ENCODE peak calls at places on chromosomes 11 and 22, in five cellular contexts. J, O, H, B and G are unnamed samples. For H3K9me3, the result is how much of the 10 kb centered on the place peaks cover.

GRCh38 chr11:19323502-19323901 is 82.8 kb upstream of the E2F8 start:
- DNase-seq in O (no peak), J (no peak), H (no peak), B (no peak), G (no peak)

GRCh38 chr11:76329084-76329648 is 51.8 kb downstream of the THAP12 start:
- DNase-seq in H (no peak), J (no peak), B (no peak), O (no peak), G (no peak)

GRCh38 chr11:61472868-61473267 is 35.7 kb upstream of the LRRC10B start:
- DNase-seq in H (peak), B (no peak), O (no peak), J (no peak), G (no peak)

GRCh38 chr11:130118636-130119387 is 40.8 kb upstream of the ST14 start:
- DNase-seq in B (no peak), H (no peak), J (no peak), O (peak), G (no peak)

GRCh38 chr11:38718049-38718448 is 2120.0 kb upstream of the RAG2 start:
- DNase-seq in J (no peak), O (no peak), B (no peak), H (no peak), G (no peak)

GRCh38 chr11:33633251-33634003 is 67.2 kb downstream of the C11orf91 start:
- DNase-seq in O (no peak), J (no peak), H (no peak), B (no peak), G (peak)

GRCh38 chr22:19821523-19822300 is 33.0 kb downstream of the GNB1L start:
- DNase-seq in O (no peak), J (no peak), H (peak), B (peak), G (no peak)

GRCh38 chr11:2211113-2211971 is 39.7 kb upstream of the TH start:
- DNase-seq in B (peak), O (no peak), H (peak), J (no peak), G (peak)

GRCh38 chr11:96340555-96340885 is 2.5 kb downstream of the MAML2 start:
- DNase-seq in J (no peak), B (no peak), H (no peak), O (no peak), G (no peak)

GRCh38 chr22:26585104-26585790 is 4.7 kb downstream of the TPST2 start:
- DNase-seq in O (no peak), B (peak), J (no peak), H (peak), G (no peak)

GRCh38 chr11:96162816-96163499 is 180.0 kb downstream of the MAML2 start:
- DNase-seq in B (no peak), J (no peak), H (peak), O (no peak), G (no peak)

GRCh38 chr11:45158210-45158644 is 11.8 kb downstream of the PRDM11 start:
- DNase-seq in J (no peak), B (no peak), O (no peak), H (peak), G (peak)

GRCh38 chr22:26068571-26068970 is 100.7 kb upstream of the SEZ6L start:
- DNase-seq in B (no peak), H (no peak), O (no peak), J (no peak), G (no peak)

GRCh38 chr22:36162127-36163034 is 1.8 kb upstream of the APOL3 start:
- DNase-seq in O (peak), B (no peak), J (no peak), H (no peak), G (no peak)

GRCh38 chr11:130585545-130585944 is 137.1 kb downstream of the ADAMTS15 start:
- DNase-seq in B (no peak), O (no peak), J (no peak), H (no peak), G (no peak)

GRCh38 chr11:76269661-76270322 is 63.5 kb upstream of the WNT11 start:
- DNase-seq in H (no peak), J (no peak), O (no peak), B (no peak), G (no peak)

GRCh38 chr11:110296226-110297081 is at the start of gene RDX:
- DNase-seq in H (peak), J (peak), B (peak), O (peak), G (peak)

GRCh38 chr11:119590651-119591308 is 138.2 kb downstream of the NECTIN1 start:
- DNase-seq in J (no peak), O (no peak), B (peak), H (no peak), G (no peak)

GRCh38 chr11:112583246-112583893 is 322.7 kb upstream of the PLET1 start:
- DNase-seq in B (no peak), J (no peak), O (no peak), H (no peak), G (no peak)

GRCh38 chr22:24810043-24810749 is 4.2 kb downstream of the SGSM1 start:
- DNase-seq in O (no peak), J (no peak), H (peak), B (peak), G (no peak)

GRCh38 chr11:86999859-87000753 is 37.6 kb upstream of the TMEM135 start:
- DNase-seq in O (no peak), B (peak), J (no peak), H (no peak), G (no peak)

GRCh38 chr11:100739636-100740035 is 52.5 kb downstream of the ARHGAP42 start:
- DNase-seq in O (no peak), H (no peak), B (peak), J (no peak), G (no peak)

DNA sequence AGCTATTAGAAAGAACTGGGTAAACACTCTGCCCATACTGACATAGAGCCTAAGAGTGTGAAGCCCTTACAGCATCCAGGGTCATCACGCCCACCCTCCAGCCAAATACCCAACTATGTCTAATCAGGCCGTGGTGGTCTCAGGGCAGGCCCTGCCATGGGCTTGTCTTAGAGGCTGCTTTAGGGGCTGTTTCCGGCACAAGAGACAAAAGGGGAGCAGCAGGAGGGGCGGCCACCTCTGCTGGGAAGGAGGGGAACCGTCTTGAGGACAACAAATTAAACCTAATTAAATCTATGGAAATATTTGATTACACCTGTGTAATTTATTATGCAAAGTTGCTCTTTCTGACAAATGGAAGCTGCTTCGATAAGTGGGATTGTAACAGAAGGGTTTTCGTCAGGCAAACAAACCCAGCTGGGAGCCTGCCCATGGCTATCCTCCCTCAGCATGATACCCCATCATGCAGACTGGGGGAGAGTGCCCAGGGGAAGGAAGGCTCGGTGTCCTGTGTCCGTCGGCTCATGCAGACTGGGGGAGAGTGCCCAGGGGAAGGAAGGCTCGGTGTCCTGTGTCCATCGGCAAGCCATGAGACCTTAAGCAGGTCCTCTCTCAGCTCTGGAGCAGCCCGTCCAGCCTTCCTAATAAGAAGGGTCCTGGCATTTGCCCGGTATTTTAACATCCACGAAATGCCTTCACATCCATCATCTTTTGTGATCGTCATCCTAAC is 163.6 kb upstream of the B3GAT1 start:
- DNase-seq in H (peak), O (no peak), B (no peak), J (no peak), G (no peak)
- H3K9me3 ChIP-seq in H (under half), O (under half), B (under half), J (under half), G (under half)

GRCh38 chr11:77644887-77645286 is 7.3 kb upstream of the CLNS1A start:
- DNase-seq in B (no peak), O (no peak), H (no peak), J (no peak), G (no peak)

GRCh38 chr11:77636738-77637344 is 753 bp downstream of the CLNS1A start:
- DNase-seq in B (no peak), J (no peak), O (no peak), H (no peak), G (no peak)

GRCh38 chr11:77637345-77638165 is at the start of gene CLNS1A:
- DNase-seq in J (peak), H (peak), B (peak), O (peak), G (peak)

GRCh38 chr11:77647906-77648305 is 10.3 kb upstream of the CLNS1A start:
- DNase-seq in B (no peak), J (no peak), O (no peak), H (no peak), G (no peak)

DNA sequence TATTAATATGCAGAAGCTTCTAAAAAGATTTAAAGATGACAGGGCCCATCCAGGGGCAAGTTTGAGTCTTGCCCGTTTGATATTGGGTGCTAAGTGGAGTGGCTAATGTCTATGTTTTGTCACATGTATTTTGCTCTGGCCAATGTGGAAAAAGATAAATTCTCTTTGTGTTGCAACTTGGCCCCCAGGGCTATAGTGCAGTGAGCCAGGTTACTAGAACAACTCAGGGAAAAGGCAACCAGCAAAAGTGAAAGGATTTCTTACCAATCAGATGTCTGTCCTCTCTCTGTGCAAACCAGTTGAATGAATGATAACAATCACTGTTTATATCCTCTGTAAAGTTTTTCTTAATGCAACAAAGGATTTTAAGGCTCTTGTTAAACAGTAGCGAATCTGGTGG is 4.6 kb upstream of the CLNS1A start:
- DNase-seq in O (no peak), J (no peak), B (no peak), H (no peak), G (no peak)
- H3K9me3 ChIP-seq in O (under half), J (under half), B (under half), H (under half), G (under half)

GRCh38 chr22:49147171-49147570 is 680.5 kb downstream of the BRD1 start:
- DNase-seq in O (no peak), H (no peak), B (no peak), J (no peak), G (no peak)
- H3K9me3 ChIP-seq in O (under half), H (under half), B (under half), J (under half), G (under half)

GRCh38 chr22:16699336-16699735 is 106.7 kb upstream of the CCT8L2 start:
- DNase-seq in H (no peak), O (no peak), B (no peak), J (no peak), G (no peak)

GRCh38 chr22:16695261-16695660 is 102.7 kb upstream of the CCT8L2 start:
- DNase-seq in O (no peak), J (no peak), H (no peak), B (no peak), G (no peak)
- H3K9me3 ChIP-seq in O (under half), J (under half), H (under half), B (under half), G (under half)

GRCh38 chr11:91926967-91927366 is 297.7 kb upstream of the FAT3 start:
- DNase-seq in B (no peak), H (peak), O (no peak), J (no peak), G (peak)
- H3K9me3 ChIP-seq in B (under half), H (under half), O (under half), J (under half), G (under half)

DNA sequence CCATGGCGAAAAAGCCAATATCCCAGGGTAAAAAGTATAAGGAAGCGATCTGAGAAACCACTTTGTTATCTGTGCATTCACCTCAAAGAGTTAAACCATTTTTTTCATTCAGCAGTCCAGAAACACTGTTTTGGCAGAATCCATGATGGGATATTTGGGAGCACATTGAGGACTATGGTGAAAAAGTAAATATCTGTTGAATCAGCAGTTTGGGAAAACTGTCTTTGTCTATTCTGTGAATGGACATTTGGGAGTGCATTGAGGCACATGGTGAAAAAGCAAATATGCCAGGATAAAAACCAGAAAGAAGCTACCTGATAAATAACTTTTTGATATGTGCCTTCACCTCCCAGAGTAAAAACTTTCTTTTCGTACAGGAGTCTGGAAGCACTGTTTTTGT is 187.4 kb downstream of the OR4A47 start:
- DNase-seq in H (no peak), B (no peak), J (no peak), O (no peak), G (no peak)
- H3K9me3 ChIP-seq in H (under half), B (half or more), J (under half), O (under half), G (under half)

GRCh38 chr11:12854829-12855228 is 154.3 kb upstream of the RASSF10 start:
- DNase-seq in H (no peak), J (no peak), B (no peak), O (no peak), G (peak)

GRCh38 chr11:12853652-12854296 is 155.3 kb upstream of the RASSF10 start:
- DNase-seq in O (no peak), J (no peak), H (no peak), B (peak), G (peak)

GRCh38 chr11:12853325-12853651 is 155.8 kb upstream of the RASSF10 start:
- DNase-seq in H (no peak), B (no peak), J (no peak), O (no peak), G (no peak)

GRCh38 chr11:12856338-12856737 is 152.8 kb upstream of the RASSF10 start:
- DNase-seq in O (no peak), J (no peak), B (no peak), H (no peak), G (no peak)

DNA sequence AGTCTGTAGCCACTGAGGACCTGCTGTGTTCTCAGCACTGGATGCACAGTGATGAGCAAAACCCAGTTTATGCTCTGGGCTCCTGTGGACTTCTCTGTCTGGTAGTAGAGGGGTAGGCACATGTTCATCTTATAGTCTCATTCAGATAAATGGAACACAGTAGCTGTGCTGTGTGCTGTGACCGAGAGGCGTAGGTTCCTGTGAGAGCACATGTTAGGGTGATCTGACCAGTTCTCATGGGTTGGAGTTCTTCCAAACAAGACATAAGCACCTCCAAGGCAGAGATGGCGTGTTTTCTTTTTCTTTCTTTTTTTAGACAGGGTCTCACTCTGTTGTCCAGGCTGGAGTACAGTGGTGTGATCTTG is 154.8 kb upstream of the RASSF10 start:
- DNase-seq in O (no peak), B (no peak), H (no peak), J (no peak), G (no peak)
- H3K9me3 ChIP-seq in O (under half), B (under half), H (under half), J (under half), G (under half)

GRCh38 chr22:47355776-47356432 is 593.5 kb downstream of the TBC1D22A start:
- DNase-seq in H (no peak), J (no peak), O (no peak), B (peak), G (no peak)

GRCh38 chr22:47356433-47357011 is 594.1 kb downstream of the TBC1D22A start:
- DNase-seq in O (no peak), J (no peak), H (no peak), B (peak), G (no peak)

GRCh38 chr22:47357086-47357485 is 594.6 kb downstream of the TBC1D22A start:
- DNase-seq in J (no peak), H (no peak), B (no peak), O (no peak), G (no peak)

GRCh38 chr22:47354668-47355387 is 592.4 kb downstream of the TBC1D22A start:
- DNase-seq in B (peak), H (no peak), O (no peak), J (no peak), G (no peak)

GRCh38 chr22:47355388-47355725 is 592.9 kb downstream of the TBC1D22A start:
- DNase-seq in B (no peak), H (no peak), O (no peak), J (no peak), G (no peak)
- H3K9me3 ChIP-seq in B (under half), H (under half), O (under half), J (under half), G (under half)